ENCODE peak calls at places on chromosomes 5 and 9, in four cellular contexts. B, F, N and S are unnamed samples. For H3K4me1, the result is how much of the 10 kb centered on the place peaks cover.

GRCh38 chr9:35660966-35661413 is 2.9 kb downstream of the CCDC107 start:
- DNase-seq in B (no peak), F (peak), N (no peak), S (no peak)

GRCh38 chr9:88388203-88388885 is at the start of gene SPIN1:
- DNase-seq in B (peak), F (peak), N (peak), S (peak)

GRCh38 chr5:68007446-68007845 is 208.1 kb upstream of the PIK3R1 start:
- DNase-seq in B (peak), F (peak), N (peak), S (peak)

GRCh38 chr9:133149130-133150015 is 14.3 kb downstream of the GBGT1 start:
- DNase-seq in B (peak), F (peak), N (peak), S (peak)

GRCh38 chr9:98538203-98538602 is 170.5 kb downstream of the GABBR2 start:
- DNase-seq in B (no peak), F (no peak), N (no peak), S (no peak)

GRCh38 chr5:67142816-67143215 is 53.8 kb downstream of the CD180 start:
- DNase-seq in B (no peak), F (no peak), N (peak), S (no peak)

GRCh38 chr5:113357696-113358476 is 76.9 kb downstream of the TSSK1B start:
- DNase-seq in B (no peak), F (no peak), N (no peak), S (no peak)

GRCh38 chr9:117178596-117179111 is 236.2 kb downstream of the ASTN2 start:
- DNase-seq in B (peak), F (no peak), N (no peak), S (no peak)

GRCh38 chr9:137317021-137317978 is 15.2 kb upstream of the NRARP start:
- DNase-seq in B (no peak), F (no peak), N (peak), S (no peak)

GRCh38 chr5:73640861-73641320 is 14.9 kb downstream of the ARHGEF28 start:
- DNase-seq in B (peak), F (no peak), N (no peak), S (no peak)

GRCh38 chr5:56279291-56279690 is 46.2 kb upstream of the ANKRD55 start:
- DNase-seq in B (peak), F (no peak), N (no peak), S (no peak)

GRCh38 chr5:122665087-122665486 is 109.8 kb upstream of the SNX2 start:
- DNase-seq in B (no peak), F (no peak), N (no peak), S (no peak)

GRCh38 chr9:85045271-85045670 is 375.7 kb downstream of the NTRK2 start:
- DNase-seq in B (no peak), F (peak), N (no peak), S (no peak)

GRCh38 chr9:86792136-86792535 is 155.2 kb downstream of the GAS1 start:
- DNase-seq in B (no peak), F (no peak), N (no peak), S (no peak)

GRCh38 chr5:92371889-92372235 is 988.7 kb upstream of the ARRDC3 start:
- DNase-seq in B (no peak), F (no peak), N (no peak), S (no peak)

GRCh38 chr5:169629847-169630548 is 7.1 kb upstream of the DOCK2 start:
- DNase-seq in B (no peak), F (no peak), N (no peak), S (no peak)

GRCh38 chr5:151168602-151169344 is 11.2 kb upstream of the ANXA6 start:
- DNase-seq in B (no peak), F (no peak), N (no peak), S (peak)

GRCh38 chr5:77312411-77312810 is 101.9 kb downstream of the PDE8B start:
- DNase-seq in B (no peak), F (no peak), N (no peak), S (no peak)

GRCh38 chr9:90071257-90071656 is 466.4 kb downstream of the GADD45G start:
- DNase-seq in B (no peak), F (no peak), N (no peak), S (peak)

GRCh38 chr5:180101451-180102105 is 30.0 kb upstream of the RNF130 start:
- DNase-seq in B (no peak), F (no peak), N (no peak), S (no peak)

GRCh38 chr5:66661149-66661548 is 65.0 kb downstream of the MAST4 start:
- DNase-seq in B (no peak), F (peak), N (peak), S (no peak)

GRCh38 chr9:109908459-109909390 is 128.7 kb downstream of the PALM2AKAP2 start:
- DNase-seq in B (no peak), F (no peak), N (no peak), S (no peak)

GRCh38 chr5:59358497-59358896 is 535.0 kb downstream of the PDE4D start:
- DNase-seq in B (peak), F (no peak), N (no peak), S (no peak)

GRCh38 chr5:159175547-159175946 is 33.8 kb downstream of the RNF145 start:
- DNase-seq in B (peak), F (no peak), N (no peak), S (no peak)

GRCh38 chr9:89234636-89235035 is 56.0 kb upstream of the SHC3 start:
- DNase-seq in B (no peak), F (no peak), N (no peak), S (peak)

GRCh38 chr5:151670953-151671636 is 15.6 kb downstream of the SPARC start:
- DNase-seq in B (no peak), F (no peak), N (no peak), S (no peak)

GRCh38 chr9:114121445-114122151 is 22.5 kb upstream of the KIF12 start:
- DNase-seq in B (no peak), F (no peak), N (no peak), S (peak)

GRCh38 chr5:181020716-181021115 is 19.4 kb upstream of the BTNL9 start:
- DNase-seq in B (no peak), F (no peak), N (no peak), S (no peak)

GRCh38 chr9:78932849-78933627 is 636.1 kb downstream of the PSAT1 start:
- DNase-seq in B (no peak), F (no peak), N (no peak), S (no peak)

GRCh38 chr9:81146684-81147337 is 542.5 kb downstream of the TLE1 start:
- DNase-seq in B (no peak), F (no peak), N (no peak), S (no peak)

GRCh38 chr9:102875687-102876086 is 119.4 kb upstream of the CYLC2 start:
- DNase-seq in B (no peak), F (no peak), N (no peak), S (no peak)

GRCh38 chr5:14410942-14411258 is 170.7 kb upstream of the OTULINL start:
- DNase-seq in B (no peak), F (no peak), N (no peak), S (no peak)
- H3K4me1 ChIP-seq in B (under half), F (under half), N (under half), S (under half)

GRCh38 chr5:134503937-134504437 is 21.5 kb upstream of the JADE2 start:
- DNase-seq in B (peak), F (no peak), N (no peak), S (no peak)
- H3K27ac ChIP-seq in B (peak), F (peak), N (peak), S (peak)

GRCh38 chr5:5331838-5332237 is 90.6 kb upstream of the ICE1 start:
- DNase-seq in B (peak), F (no peak), N (no peak), S (no peak)

GRCh38 chr5:5335115-5335514 is 87.4 kb upstream of the ICE1 start:
- DNase-seq in B (no peak), F (no peak), N (no peak), S (no peak)

GRCh38 chr5:5332287-5332686 is 90.2 kb upstream of the ICE1 start:
- DNase-seq in B (no peak), F (no peak), N (no peak), S (no peak)

GRCh38 chr5:5339257-5339656 is 83.2 kb upstream of the ICE1 start:
- DNase-seq in B (no peak), F (no peak), N (no peak), S (no peak)

GRCh38 chr5:5335708-5336211 is 86.7 kb upstream of the ICE1 start:
- DNase-seq in B (no peak), F (no peak), N (no peak), S (no peak)
- H3K4me3 ChIP-seq in B (no peak), F (no peak), N (no peak), S (no peak)

GRCh38 chr5:177390363-177391300 is 6.4 kb downstream of the SLC34A1 start:
- DNase-seq in B (peak), F (peak), N (peak), S (peak)

GRCh38 chr5:177389368-177390169 is 5.3 kb downstream of the SLC34A1 start:
- DNase-seq in B (peak), F (no peak), N (no peak), S (no peak)

GRCh38 chr5:177387405-177387804 is 3.2 kb downstream of the SLC34A1 start:
- DNase-seq in B (no peak), F (no peak), N (no peak), S (no peak)

GRCh38 chr5:177386542-177386941 is 2.3 kb downstream of the SLC34A1 start:
- DNase-seq in B (no peak), F (no peak), N (no peak), S (no peak)

DNA sequence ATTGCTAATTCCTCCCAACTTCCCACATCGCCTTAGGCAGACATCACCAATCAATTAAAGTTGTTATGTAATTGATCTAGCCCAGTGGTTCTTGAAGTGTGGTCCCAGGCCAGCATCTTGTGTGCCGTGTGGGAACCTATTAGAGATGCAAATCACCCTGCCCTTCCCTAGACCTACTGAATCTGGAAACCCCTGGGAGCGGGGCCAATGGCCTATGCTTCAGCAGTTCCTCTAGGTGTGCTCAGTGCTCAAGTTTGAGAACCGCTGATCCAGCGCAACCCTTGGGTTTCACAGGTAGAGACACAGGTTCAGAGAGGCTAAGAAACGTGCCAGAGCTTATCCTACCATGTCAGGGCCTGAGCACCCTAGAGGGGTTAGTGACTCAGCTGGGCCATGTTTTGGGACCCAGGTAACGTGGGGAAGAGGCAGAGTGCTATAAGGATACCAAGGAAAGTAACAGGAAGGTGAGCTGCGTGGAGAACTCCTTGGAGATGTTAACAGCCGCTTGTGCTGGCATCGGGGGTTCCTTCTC is 4.4 kb downstream of the SLC34A1 start:
- DNase-seq in B (no peak), F (no peak), N (no peak), S (no peak)
- H3K4me1 ChIP-seq in B (under half), F (under half), N (under half), S (under half)

DNA sequence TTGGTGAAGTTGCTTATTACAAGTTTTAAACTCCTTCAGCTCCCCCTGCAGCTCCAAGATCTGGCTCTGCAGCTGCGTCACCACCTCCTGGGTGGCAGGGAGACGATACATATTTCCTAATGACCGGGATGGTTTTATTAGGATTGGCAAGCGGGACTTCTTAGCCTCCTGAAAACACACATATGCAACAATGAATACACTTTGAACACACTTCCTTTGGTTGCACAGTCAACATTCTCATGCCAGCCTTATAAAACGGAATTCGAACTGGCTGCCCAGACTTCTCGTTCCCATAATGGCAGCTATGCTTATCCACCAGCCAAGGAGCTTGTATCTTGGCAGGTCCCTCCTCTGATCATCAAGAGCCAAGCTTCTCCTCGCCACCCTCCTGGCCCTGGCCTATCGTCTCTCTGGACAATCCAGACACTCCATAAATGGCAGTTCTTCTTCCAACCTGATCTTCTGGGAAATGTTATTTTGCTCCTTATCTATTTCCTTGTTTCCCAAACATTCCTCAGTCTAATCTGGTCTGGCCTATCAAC is 131.9 kb downstream of the CDK5RAP2 start:
- DNase-seq in B (no peak), F (no peak), N (no peak), S (no peak)
- H3K27ac ChIP-seq in B (no peak), F (no peak), N (no peak), S (no peak)